ENCODE peak calls at places on chromosomes 16 and 17, in six cellular contexts. D is AG10803; W is anterior cingulate cortex; Y is epithelial cell of esophagus; R is amniotic stem cell; X is stimulated activated CD8-positive, alpha-beta memory T cell treated with anti-CD3 and anti-CD28 coated beads, Interleukin-2, amount 100 ng/mL, for 48 hours. F is an unnamed sample.

GRCh38 chr17:46853896-46854444 is 2.6 kb downstream of the WNT9B start:
- DNase-seq in D (peak), X (no peak), Y (peak), R (no peak), W (no peak), F (no peak)

GRCh38 chr16:89134269-89134668 is 37.3 kb upstream of the CDH15 start:
- DNase-seq in D (no peak), X (no peak), Y (no peak), W (no peak), R (no peak), F (no peak)

GRCh38 chr16:1932050-1933028 is 10.7 kb downstream of the MSRB1 start:
- DNase-seq in X (no peak), R (no peak), D (no peak), W (no peak), Y (peak), F (no peak)

GRCh38 chr17:3003401-3004149 is 59.8 kb downstream of the OR1D5 start:
- DNase-seq in D (no peak), Y (no peak), R (no peak), X (no peak), W (no peak), F (no peak)

GRCh38 chr16:24139282-24139681 is 116.9 kb upstream of the CACNG3 start:
- DNase-seq in D (no peak), X (no peak), Y (peak), R (no peak), W (no peak), F (no peak)

GRCh38 chr17:50292465-50292864 is 18.2 kb downstream of the TMEM92 start:
- DNase-seq in Y (no peak), X (no peak), R (no peak), W (no peak), D (peak), F (no peak)

GRCh38 chr16:2817496-2818277 is 650 bp downstream of the PRSS21 start:
- DNase-seq in R (no peak), Y (no peak), X (no peak), D (no peak), W (no peak), F (no peak)

GRCh38 chr16:12296991-12297390 is 320.5 kb downstream of the SNX29 start:
- DNase-seq in Y (no peak), W (no peak), D (no peak), X (no peak), R (no peak), F (no peak)

GRCh38 chr16:79218358-79218757 is 382.2 kb downstream of the MAF start:
- DNase-seq in R (no peak), W (no peak), Y (no peak), X (no peak), D (no peak), F (no peak)